ENCODE peak calls at places on chromosomes 11 and 22, in eight cellular contexts. J is LoVo; N is nephron progenitor cell; M is stimulated activated CD8-positive, alpha-beta memory T cell treated with anti-CD3 and anti-CD28 coated beads, Interleukin-15, amount 100 ng/mL, for 1 hour; W is activated T-cell treated with anti-CD3 and anti-CD28 coated beads for 48 hours; Q is GM12891; C is MM.1S; F is brain microvascular endothelial cell. E is an unnamed sample.

GRCh38 chr11:80118071-80118470 is 677.2 kb upstream of the TENM4 start:
- DNase-seq in J (no peak), N (no peak), M (no peak), W (no peak), Q (no peak), C (no peak), F (no peak), E (no peak)

GRCh38 chr22:21044931-21045584 is 688 bp upstream of the LRRC74B start:
- DNase-seq in J (no peak), N (peak; percentile 24), M (no peak), W (no peak), Q (no peak), C (no peak), F (peak; percentile 93), E (no peak)

GRCh38 chr11:131923309-131923708 is 552.9 kb downstream of the NTM start:
- DNase-seq in J (no peak), N (no peak), M (no peak), W (no peak), Q (no peak), C (no peak), F (peak; percentile 25), E (no peak)

GRCh38 chr22:41948142-41948541 is 1.2 kb upstream of the CENPM start:
- DNase-seq in J (no peak), N (no peak), M (no peak), W (no peak), Q (no peak), C (no peak), F (no peak), E (no peak)

GRCh38 chr11:66478823-66479740 is 1.2 kb upstream of the DPP3 start:
- DNase-seq in J (peak; percentile 31), N (peak; percentile 45), M (no peak), W (peak; percentile 36), Q (peak; percentile 61), C (peak; percentile 31), F (peak; percentile 33), E (no peak)

GRCh38 chr11:86800956-86801264 is 568 bp downstream of the PRSS23 start:
- DNase-seq in J (no peak), N (no peak), M (no peak), W (no peak), Q (no peak), C (no peak), F (no peak), E (no peak)

GRCh38 chr22:23215294-23216204 is 35.2 kb downstream of the BCR start:
- DNase-seq in J (no peak), N (no peak), M (no peak), W (no peak), Q (no peak), C (no peak), F (no peak), E (no peak)

GRCh38 chr22:47064016-47064415 is 301.6 kb downstream of the TBC1D22A start:
- DNase-seq in J (no peak), N (no peak), M (no peak), W (no peak), Q (no peak), C (no peak), F (no peak), E (no peak)

GRCh38 chr11:1559103-1559951 is 12.7 kb downstream of the DUSP8 start:
- DNase-seq in J (peak; percentile 60), N (no peak), M (no peak), W (no peak), Q (no peak), C (no peak), F (no peak), E (peak; percentile 96)

GRCh38 chr11:76834151-76834550 is 26.6 kb upstream of the ACER3 start:
- DNase-seq in J (no peak), N (no peak), M (no peak), W (no peak), Q (no peak), C (no peak), F (no peak), E (no peak)

GRCh38 chr11:46363455-46363920 is 16.2 kb downstream of the DGKZ start:
- DNase-seq in J (no peak), N (no peak), M (no peak), W (no peak), Q (no peak), C (no peak), F (peak; percentile 47), E (no peak)

GRCh38 chr11:69617220-69617619 is 23.7 kb upstream of the CCND1 start:
- DNase-seq in J (no peak), N (no peak), M (no peak), W (no peak), Q (no peak), C (no peak), F (no peak), E (no peak)

GRCh38 chr11:19903620-19904069 is 191.0 kb downstream of the NAV2 start:
- DNase-seq in J (peak; percentile 57), N (peak; percentile 86), M (no peak), W (peak; percentile 34), Q (no peak), C (peak; percentile 53), F (peak; percentile 84), E (peak; percentile 72)

GRCh38 chr11:103530257-103530656 is 421.0 kb downstream of the DYNC2H1 start:
- DNase-seq in J (no peak), N (no peak), M (no peak), W (no peak), Q (no peak), C (no peak), F (peak; percentile 59), E (no peak)

GRCh38 chr22:20241579-20242392 is 26.3 kb downstream of the RTN4R start:
- DNase-seq in J (no peak), N (no peak), M (no peak), W (no peak), Q (no peak), C (no peak), F (no peak), E (no peak)

GRCh38 chr11:63321723-63322122 is 47.9 kb upstream of the SLC22A9 start:
- DNase-seq in J (no peak), N (no peak), M (no peak), W (no peak), Q (no peak), C (no peak), F (no peak), E (no peak)

GRCh38 chr11:119029340-119030028 is 1.2 kb downstream of the SLC37A4 start:
- DNase-seq in J (peak; percentile 65), N (peak; percentile 20), M (no peak), W (no peak), Q (no peak), C (peak; percentile 74), F (no peak), E (no peak)

GRCh38 chr11:12118940-12119339 is 8.6 kb downstream of the MICAL2 start:
- DNase-seq in J (no peak), N (peak; percentile 16), M (no peak), W (no peak), Q (no peak), C (no peak), F (no peak), E (no peak)

GRCh38 chr11:114140826-114141225 is 81.3 kb downstream of the ZBTB16 start:
- DNase-seq in J (no peak), N (no peak), M (no peak), W (no peak), Q (no peak), C (no peak), F (no peak), E (no peak)

GRCh38 chr22:29842740-29843139 is 4.7 kb upstream of the ASCC2 start:
- DNase-seq in J (peak; percentile 19), N (no peak), M (no peak), W (no peak), Q (no peak), C (no peak), F (peak; percentile 96), E (no peak)

GRCh38 chr11:121706884-121707283 is 254.1 kb upstream of the SORL1-AS1 start:
- DNase-seq in J (no peak), N (no peak), M (no peak), W (no peak), Q (no peak), C (no peak), F (no peak), E (no peak)

GRCh38 chr22:38699784-38700183 is 959 bp downstream of the JOSD1 start:
- DNase-seq in J (no peak), N (no peak), M (no peak), W (no peak), Q (no peak), C (no peak), F (no peak), E (no peak)

GRCh38 chr22:43014062-43014875 is 680 bp downstream of the PACSIN2 start:
- DNase-seq in J (peak; percentile 41), N (peak; percentile 65), M (no peak), W (peak; percentile 27), Q (peak; percentile 49), C (peak; percentile 14), F (no peak), E (peak; percentile 52)

GRCh38 chr11:75632962-75633361 is 35.9 kb downstream of the MAP6 start:
- DNase-seq in J (no peak), N (no peak), M (no peak), W (no peak), Q (no peak), C (no peak), F (no peak), E (no peak)

GRCh38 chr11:112042961-112043304 is 17.7 kb downstream of the DLAT start:
- DNase-seq in J (no peak), N (no peak), M (no peak), W (no peak), Q (no peak), C (no peak), F (no peak), E (no peak)

GRCh38 chr11:128488471-128488870 is 98.9 kb downstream of the ETS1 start:
- DNase-seq in J (no peak), N (no peak), M (no peak), W (no peak), Q (no peak), C (no peak), F (peak; percentile 76), E (no peak)

GRCh38 chr11:41917900-41918299 is 458.4 kb upstream of the LRRC4C start:
- DNase-seq in J (no peak), N (no peak), M (no peak), W (no peak), Q (no peak), C (no peak), F (no peak), E (no peak)

E was measured in cerebellum.